ENCODE peak calls at places on chromosome 2, in seven cellular contexts. Y, W, F, L, X, H and K are unnamed samples.

GRCh38 chr2:126219081-126219480 is 436.9 kb upstream of the GYPC start:
- DNase-seq in Y (no peak), X (no peak), W (no peak), F (no peak), H (no peak), L (no peak), K (no peak)

GRCh38 chr2:212906620-212907019 is 244.8 kb downstream of the IKZF2 start:
- DNase-seq in Y (no peak), F (no peak), H (no peak), W (no peak), X (no peak), L (no peak), K (no peak)

GRCh38 chr2:225740086-225740485 is 340.6 kb downstream of the NYAP2 start:
- DNase-seq in H (no peak), X (no peak), F (no peak), Y (no peak), W (no peak), L (no peak), K (no peak)

GRCh38 chr2:41600460-41600859 is 447.4 kb upstream of the PKDCC start:
- DNase-seq in F (no peak), L (no peak), Y (no peak), H (no peak), W (no peak), X (peak; percentile 39), K (no peak)

GRCh38 chr2:237731663-237732062 is 66.9 kb upstream of the RBM44 start:
- DNase-seq in F (no peak), H (no peak), X (peak; percentile 59), Y (peak; percentile 25), L (peak; percentile 43), W (no peak), K (no peak)

GRCh38 chr2:219184116-219184515 is 6.0 kb downstream of the RETREG2 start:
- DNase-seq in X (no peak), H (no peak), W (no peak), L (no peak), F (no peak), Y (no peak), K (no peak)

GRCh38 chr2:129698593-129698992 is 280.9 kb upstream of the RAB6C start:
- DNase-seq in L (no peak), H (no peak), X (no peak), F (no peak), Y (no peak), W (no peak), K (no peak)

GRCh38 chr2:219514196-219514761 is at the start of gene ASIC4:
- DNase-seq in F (no peak), H (no peak), Y (no peak), X (peak; percentile 21), L (no peak), W (no peak), K (no peak)

GRCh38 chr2:144285324-144285723 is 234.6 kb downstream of the ZEB2 start:
- DNase-seq in H (no peak), W (no peak), X (no peak), Y (no peak), L (no peak), F (no peak), K (no peak)

GRCh38 chr2:128159437-128159836 is 68.4 kb downstream of the UGGT1 start:
- DNase-seq in H (no peak), X (no peak), L (no peak), F (no peak), W (no peak), Y (no peak), K (no peak)

GRCh38 chr2:174681983-174682577 is 82.2 kb downstream of the CHRNA1 start:
- DNase-seq in W (no peak), X (peak; percentile 43), H (peak; percentile 62), Y (peak; percentile 15), F (no peak), L (no peak), K (peak; percentile 44)

GRCh38 chr2:110773470-110773921 is 41.1 kb downstream of the ACOXL start:
- DNase-seq in X (peak; percentile 25), Y (no peak), F (no peak), W (no peak), H (no peak), L (no peak), K (no peak)

GRCh38 chr2:10124538-10125045 is 2.1 kb downstream of the RRM2 start:
- DNase-seq in L (no peak), X (peak; percentile 85), F (no peak), H (peak; percentile 57), W (no peak), Y (peak; percentile 62), K (no peak)

GRCh38 chr2:6309415-6310185 is 556.1 kb downstream of the CMPK2 start:
- DNase-seq in W (no peak), F (no peak), L (no peak), Y (no peak), X (no peak), H (peak; percentile 47), K (peak; percentile 9)

GRCh38 chr2:39119732-39120520 is 925 bp downstream of the SOS1 start:
- DNase-seq in X (peak; percentile 67), Y (peak; percentile 5), F (peak; percentile 31), H (peak; percentile 76), W (no peak), L (peak; percentile 61), K (no peak)

GRCh38 chr2:73852020-73852419 is 23.3 kb downstream of the STAMBP start:
- DNase-seq in F (no peak), Y (no peak), X (peak; percentile 70), W (no peak), H (no peak), L (no peak), K (no peak)

GRCh38 chr2:109144721-109145120 is 15.7 kb downstream of the SH3RF3 start:
- DNase-seq in F (no peak), H (no peak), X (no peak), W (no peak), L (no peak), Y (no peak), K (no peak)

GRCh38 chr2:43133708-43134570 is 92.5 kb downstream of the ZFP36L2 start:
- DNase-seq in F (peak; percentile 41), H (peak; percentile 44), L (no peak), Y (no peak), W (no peak), X (no peak), K (no peak)

GRCh38 chr2:75200140-75200985 is 1.0 kb upstream of the TACR1 start:
- DNase-seq in H (no peak), Y (peak; percentile 58), F (no peak), L (peak; percentile 51), X (peak; percentile 40), W (no peak), K (no peak)

GRCh38 chr2:219551412-219551811 is 7.6 kb downstream of the TMEM198 start:
- DNase-seq in X (peak; percentile 55), F (no peak), W (no peak), Y (no peak), L (no peak), H (no peak), K (no peak)

GRCh38 chr2:170770304-170771048 is at the start of gene ERICH2:
- DNase-seq in W (peak; percentile 34), L (peak; percentile 76), F (peak; percentile 36), X (peak; percentile 71), Y (peak; percentile 88), H (peak; percentile 81), K (peak; percentile 71)

GRCh38 chr2:111049792-111050640 is 70.7 kb upstream of the BCL2L11 start:
- DNase-seq in H (peak; percentile 51), X (peak; percentile 25), W (no peak), F (no peak), L (no peak), Y (no peak), K (no peak)

GRCh38 chr2:161223139-161223732 is 63.0 kb downstream of the TANK start:
- DNase-seq in X (peak; percentile 68), W (no peak), F (no peak), Y (peak; percentile 7), L (no peak), H (no peak), K (no peak)

GRCh38 chr2:29463181-29463900 is 348.1 kb downstream of the CLIP4 start:
- DNase-seq in X (peak; percentile 83), F (no peak), L (no peak), Y (no peak), H (no peak), W (no peak), K (no peak)

GRCh38 chr2:174485763-174486613 is 841 bp downstream of the GPR155 start:
- DNase-seq in Y (no peak), X (peak; percentile 38), L (no peak), W (no peak), H (peak; percentile 13), F (no peak), K (no peak)

GRCh38 chr2:206855585-206856433 is 83.5 kb upstream of the CPO start:
- DNase-seq in Y (no peak), W (no peak), H (no peak), X (no peak), L (no peak), F (no peak), K (no peak)

GRCh38 chr2:181466661-181467576 is 9.7 kb downstream of the ITGA4 start:
- DNase-seq in L (peak; percentile 57), Y (no peak), X (peak; percentile 76), H (peak; percentile 9), W (no peak), F (peak; percentile 69), K (no peak)

GRCh38 chr2:69946351-69947077 is 14.9 kb downstream of the ASPRV1 start:
- DNase-seq in H (peak; percentile 7), W (no peak), X (peak; percentile 42), L (no peak), Y (no peak), F (peak; percentile 19), K (peak; percentile 53)

GRCh38 chr2:143229952-143230351 is 100.7 kb downstream of the ARHGAP15 start:
- DNase-seq in X (no peak), H (no peak), Y (no peak), W (no peak), L (no peak), F (no peak), K (no peak)

GRCh38 chr2:182858671-182859070 is 7.8 kb downstream of the FRZB start:
- DNase-seq in X (no peak), H (no peak), Y (no peak), W (no peak), L (no peak), F (no peak), K (no peak)

GRCh38 chr2:207239222-207239674 is 73.5 kb upstream of the KLF7 start:
- DNase-seq in Y (no peak), H (no peak), X (peak; percentile 99), L (peak; percentile 62), F (no peak), W (peak; percentile 64), K (no peak)

GRCh38 chr2:54767921-54768320 is 44.5 kb downstream of the EML6 start:
- DNase-seq in W (no peak), L (no peak), X (peak; percentile 38), Y (no peak), F (no peak), H (no peak), K (no peak)